ENCODE peak calls at places on chromosomes 4 and X, in seven cellular contexts. U, R, O, P, M, A and Z are unnamed samples.
A peak's percentile ranks its signal among the peaks of the same experiment; 100 is the strongest.

GRCh38 chr4:27318740-27319139 is 458.1 kb downstream of the STIM2 start:
- DNase-seq in U (no peak), R (peak; percentile 35), O (no peak), P (no peak), M (peak; percentile 15), A (no peak), Z (peak; percentile 44)

GRCh38 chrX:131729295-131729694 is 185.4 kb downstream of the OR13H1 start:
- DNase-seq in U (peak; percentile 94), R (no peak), O (peak; percentile 88), P (peak; percentile 45), M (peak; percentile 46), A (peak; percentile 88), Z (no peak)

GRCh38 chr4:55793479-55793878 is 26.1 kb upstream of the EXOC1L start:
- DNase-seq in U (no peak), R (no peak), O (peak; percentile 52), P (no peak), M (no peak), A (no peak), Z (no peak)

GRCh38 chr4:186701273-186701672 is 22.4 kb downstream of the FAT1 start:
- DNase-seq in U (no peak), R (no peak), O (no peak), P (no peak), M (no peak), A (no peak), Z (peak; percentile 42)

GRCh38 chrX:154327026-154327820 is 31.6 kb downstream of the TKTL1 start:
- DNase-seq in U (no peak), R (no peak), O (no peak), P (no peak), M (no peak), A (no peak), Z (no peak)

GRCh38 chrX:131081772-131082755 is 23.9 kb downstream of the ARHGAP36 start:
- DNase-seq in U (no peak), R (no peak), O (no peak), P (no peak), M (no peak), A (no peak), Z (no peak)

GRCh38 chr4:182698212-182698611 is 219.0 kb downstream of the DCTD start:
- DNase-seq in U (no peak), R (no peak), O (no peak), P (no peak), M (no peak), A (no peak), Z (no peak)

GRCh38 chrX:129461801-129462456 is 61.4 kb downstream of the SMARCA1 start:
- DNase-seq in U (no peak), R (no peak), O (no peak), P (no peak), M (no peak), A (no peak), Z (no peak)

GRCh38 chrX:136147320-136147901 is at the start of gene FHL1:
- DNase-seq in U (peak; percentile 90), R (no peak), O (peak; percentile 68), P (no peak), M (no peak), A (peak; percentile 40), Z (peak; percentile 30)

GRCh38 chr4:180860136-180860720 is 1383.0 kb upstream of the TENM3 start:
- DNase-seq in U (no peak), R (no peak), O (no peak), P (no peak), M (no peak), A (no peak), Z (no peak)

GRCh38 chrX:74251006-74251930 is 52.7 kb upstream of the ZCCHC13 start:
- DNase-seq in U (no peak), R (no peak), O (no peak), P (no peak), M (peak; percentile 78), A (peak; percentile 24), Z (no peak)

GRCh38 chr4:39256436-39256835 is 74.1 kb downstream of the WDR19 start:
- DNase-seq in U (no peak), R (no peak), O (no peak), P (no peak), M (no peak), A (no peak), Z (no peak)

GRCh38 chr4:169229571-169230028 is 41.2 kb downstream of the SH3RF1 start:
- DNase-seq in U (no peak), R (peak; percentile 94), O (no peak), P (no peak), M (peak; percentile 58), A (no peak), Z (no peak)

GRCh38 chrX:153854702-153855101 is 24.4 kb upstream of the PDZD4 start:
- DNase-seq in U (no peak), R (no peak), O (no peak), P (no peak), M (no peak), A (no peak), Z (no peak)

GRCh38 chr4:2932561-2932950 is 30.6 kb downstream of the NOP14 start:
- DNase-seq in U (no peak), R (no peak), O (no peak), P (no peak), M (no peak), A (peak; percentile 37), Z (no peak)

GRCh38 chr4:2933566-2934076 is 29.6 kb downstream of the NOP14 start:
- DNase-seq in U (no peak), R (no peak), O (peak; percentile 66), P (no peak), M (no peak), A (peak; percentile 24), Z (peak; percentile 33)

GRCh38 chr4:2932951-2933565 is 30.1 kb downstream of the NOP14 start:
- DNase-seq in U (peak; percentile 73), R (no peak), O (peak; percentile 58), P (no peak), M (no peak), A (no peak), Z (peak; percentile 40)

GRCh38 chr4:2934813-2935761 is 28.1 kb downstream of the NOP14 start:
- DNase-seq in U (peak; percentile 97), R (peak; percentile 77), O (peak; percentile 97), P (peak; percentile 70), M (peak; percentile 89), A (peak; percentile 94), Z (peak; percentile 98)

GRCh38 chr4:2934077-2934812 is 29.0 kb downstream of the NOP14 start:
- DNase-seq in U (peak; percentile 91), R (no peak), O (peak; percentile 65), P (no peak), M (peak; percentile 41), A (peak; percentile 67), Z (peak; percentile 53)
- H3K4me1 ChIP-seq in U (peaks cover 52% of the 10 kb centered on the region), R (peaks cover 24% of the 10 kb centered on the region), O (peaks cover 5% of the 10 kb centered on the region), P (peaks cover 49% of the 10 kb centered on the region), M (peaks cover 34% of the 10 kb centered on the region), A (peaks cover 72% of the 10 kb centered on the region), Z (peaks cover 61% of the 10 kb centered on the region)

DNA sequence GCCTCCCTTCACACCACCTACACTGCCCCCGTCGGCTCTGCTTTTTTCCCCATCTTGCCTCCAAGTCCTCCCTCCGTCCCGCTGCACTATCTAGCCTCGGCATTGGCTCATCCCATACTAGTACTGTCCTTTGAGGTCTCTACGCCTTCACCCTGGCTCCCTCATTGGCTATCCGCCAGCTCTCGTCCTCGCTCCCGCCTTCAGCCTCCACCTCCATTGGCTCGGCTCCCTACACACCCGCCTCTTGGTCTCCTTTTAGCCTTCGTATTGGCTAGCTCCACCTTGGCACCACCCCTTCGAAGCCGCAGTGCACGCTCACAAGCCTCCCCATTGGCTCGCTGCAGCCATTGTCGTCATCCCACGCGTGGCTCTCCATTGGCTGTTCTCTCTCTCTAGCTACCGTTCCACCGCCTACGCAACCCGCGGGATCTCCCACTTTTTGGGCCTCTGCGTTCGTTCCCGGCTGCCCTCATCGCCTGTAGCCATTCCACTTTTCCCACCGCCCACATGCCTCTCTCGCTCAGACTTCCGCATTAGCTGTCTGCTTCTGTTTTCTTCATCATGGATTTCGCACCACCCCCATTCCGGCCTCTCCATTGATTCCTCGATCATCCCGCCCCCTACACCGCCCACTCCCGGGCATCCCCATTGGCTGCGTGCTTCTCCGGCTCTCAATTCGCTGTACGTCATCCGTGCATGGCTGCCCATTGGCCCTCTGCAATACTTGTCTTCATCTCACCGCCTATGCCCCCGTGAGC is 404 bp upstream of the PPP1R3F start:
- DNase-seq in U (peak; percentile 99), R (peak; percentile 96), O (peak; percentile 98), P (peak; percentile 84), M (peak; percentile 99), A (peak; percentile 96), Z (peak; percentile 98)
- TF ChIP-seq POLR2A in U (peak; percentile 45), R (no peak), O (peak; percentile 81), P (peak; percentile 43), M (peak; percentile 89), A (peak; percentile 66), Z (peak; percentile 60)

GRCh38 chrX:23785564-23785963 is 2.6 kb downstream of the SAT1 start:
- DNase-seq in U (no peak), R (no peak), O (no peak), P (no peak), M (peak; percentile 51), A (no peak), Z (no peak)

GRCh38 chrX:23787745-23788118 is 4.8 kb downstream of the SAT1 start:
- DNase-seq in U (no peak), R (no peak), O (no peak), P (no peak), M (peak; percentile 52), A (no peak), Z (no peak)

GRCh38 chrX:23784487-23785301 is 1.7 kb downstream of the SAT1 start:
- DNase-seq in U (no peak), R (no peak), O (no peak), P (no peak), M (peak; percentile 64), A (no peak), Z (no peak)

GRCh38 chrX:23788521-23788920 is 5.5 kb downstream of the SAT1 start:
- DNase-seq in U (no peak), R (no peak), O (no peak), P (no peak), M (peak; percentile 58), A (no peak), Z (no peak)

DNA sequence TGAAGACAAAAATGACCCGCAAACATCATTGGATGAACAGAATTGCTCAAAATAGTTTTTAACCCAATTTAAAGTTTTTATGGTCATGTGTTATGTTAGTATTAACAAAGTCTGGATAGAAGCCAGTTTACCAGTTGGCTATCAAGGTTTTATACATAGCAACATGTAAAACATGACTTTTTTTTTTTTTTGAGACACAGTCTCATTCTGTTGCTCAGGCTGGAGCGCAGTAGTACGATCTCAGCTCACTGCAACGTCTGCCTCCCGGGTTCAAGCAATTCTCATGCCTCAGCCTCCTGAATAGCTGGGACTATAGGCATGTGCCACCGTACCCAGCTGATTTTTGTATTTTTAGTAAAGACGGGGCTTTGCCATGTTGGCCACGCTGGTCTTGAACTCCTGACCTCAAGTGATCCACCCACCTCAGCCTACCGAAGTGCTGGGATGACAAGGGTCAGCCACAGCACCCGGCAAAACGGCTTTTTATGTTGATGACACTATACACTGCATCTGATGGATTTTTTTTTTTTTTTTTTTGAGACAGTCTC is 3.4 kb downstream of the SAT1 start:
- DNase-seq in U (no peak), R (no peak), O (no peak), P (no peak), M (peak; percentile 60), A (peak; percentile 51), Z (no peak)
- H3K27ac ChIP-seq in U (no peak overlapping the region), R (peak overlapping the region; percentile 78), O (no peak overlapping the region), P (no peak overlapping the region), M (peak overlapping the region; percentile 80), A (peak overlapping the region; percentile 13), Z (peak overlapping the region; percentile 16)

DNA sequence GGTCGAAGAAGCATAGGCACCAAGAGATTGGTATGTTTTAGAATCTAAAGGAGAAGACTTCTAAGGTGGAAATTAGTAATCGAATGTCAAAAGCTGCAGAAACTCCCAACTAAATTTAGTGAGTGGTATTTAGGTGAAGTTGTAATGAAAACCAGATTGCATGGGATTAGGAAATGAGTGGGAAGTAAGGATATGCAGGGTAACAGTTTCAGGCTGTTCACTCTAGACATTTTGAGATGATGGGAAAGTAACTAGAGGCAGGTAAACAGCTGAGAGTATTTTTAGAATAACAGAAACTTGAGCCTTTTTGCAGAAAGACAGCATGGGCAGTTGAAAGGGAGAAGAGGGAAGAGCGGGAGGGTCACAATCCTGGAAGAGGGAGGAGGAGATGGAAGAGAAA is 12.7 kb downstream of the SPRY1 start:
- DNase-seq in U (no peak), R (no peak), O (no peak), P (no peak), M (no peak), A (no peak), Z (no peak)
- H3K4me1 ChIP-seq in U (no peaks in the 10 kb centered on the region), R (no peaks in the 10 kb centered on the region), O (peaks cover 16% of the 10 kb centered on the region), P (no peaks in the 10 kb centered on the region), M (peaks cover 19% of the 10 kb centered on the region), A (peaks cover 4% of the 10 kb centered on the region), Z (peaks cover 5% of the 10 kb centered on the region)